ENCODE peak calls at places on chromosomes 12 and 14, in six cellular contexts. B is GM23248, J is COLO829, L is glutamatergic neuron, X is HCT116, W is AG09309. G is an unnamed sample.

GRCh38 chr12:18427520-18427919 is 166.2 kb downstream of the PIK3C2G start:
- DNase-seq in B (no peak), J (no peak), L (no peak), X (no peak), W (no peak), G (no peak)

GRCh38 chr12:52839706-52840105 is 5.6 kb upstream of the KRT79 start:
- DNase-seq in B (no peak), J (no peak), L (no peak), X (no peak), W (no peak), G (no peak)

GRCh38 chr12:124687695-124688301 is 120.4 kb upstream of the NCOR2 start:
- DNase-seq in B (peak; percentile 36), J (no peak), L (peak; percentile 59), X (no peak), W (no peak), G (no peak)

GRCh38 chr12:39872425-39872824 is 233.5 kb downstream of the SLC2A13 start:
- DNase-seq in B (peak; percentile 25), J (peak; percentile 8), L (no peak), X (no peak), W (no peak), G (no peak)

GRCh38 chr12:34347367-34347766 is 325.1 kb downstream of the ALG10 start:
- DNase-seq in B (no peak), J (peak; percentile 21), L (no peak), X (no peak), W (no peak), G (peak; percentile 44)

GRCh38 chr14:90624228-90624627 is 192.0 kb downstream of the TTC7B start:
- DNase-seq in B (peak; percentile 58), J (peak; percentile 19), L (no peak), X (peak; percentile 42), W (no peak), G (peak; percentile 55)

GRCh38 chr12:108316153-108316892 is 22.8 kb downstream of the CMKLR1 start:
- DNase-seq in B (no peak), J (no peak), L (no peak), X (no peak), W (no peak), G (no peak)

GRCh38 chr12:73935817-73936216 is 601.8 kb upstream of the ATXN7L3B start:
- DNase-seq in B (no peak), J (peak; percentile 12), L (no peak), X (peak; percentile 24), W (no peak), G (no peak)

GRCh38 chr12:74685385-74685784 is 147.8 kb downstream of the ATXN7L3B start:
- DNase-seq in B (no peak), J (no peak), L (no peak), X (no peak), W (no peak), G (no peak)

GRCh38 chr12:30763053-30763452 is 8.3 kb upstream of the CAPRIN2 start:
- DNase-seq in B (no peak), J (no peak), L (no peak), X (no peak), W (no peak), G (no peak)

GRCh38 chr12:75784591-75784990 is 247.0 kb downstream of the PHLDA1 start:
- DNase-seq in B (peak; percentile 5), J (no peak), L (no peak), X (no peak), W (no peak), G (peak; percentile 84)

GRCh38 chr12:100442403-100442802 is 31.3 kb upstream of the NR1H4 start:
- DNase-seq in B (no peak), J (no peak), L (no peak), X (no peak), W (no peak), G (no peak)

GRCh38 chr14:92266216-92266615 is 56.7 kb upstream of the SLC24A4 start:
- DNase-seq in B (no peak), J (no peak), L (no peak), X (no peak), W (no peak), G (no peak)

GRCh38 chr14:30621354-30621953 is 665 bp upstream of the SCFD1 start:
- DNase-seq in B (peak; percentile 60), J (no peak), L (no peak), X (no peak), W (no peak), G (peak; percentile 33)

GRCh38 chr12:70592664-70593063 is 44.6 kb downstream of the PTPRB start:
- DNase-seq in B (no peak), J (no peak), L (no peak), X (no peak), W (no peak), G (no peak)

G was measured in PC-9.